ENCODE peak calls at places on chromosome 9, in six cellular contexts. N is stimulated activated CD4-positive, alpha-beta T cell treated with anti-CD3 and anti-CD28 coated beads, Interleukin-4, amount 100 ng/mL, for 48 hours; V is trophoblast cell; G is ELR; E is stimulated activated naive B cell treated with anti-CD40 and anti-IgM and Interleukin-4, amounts not matched to agents 10 μg/mL and 1 μg/mL and 100 μg/mL, for 72 hours; Y is effector CD4-positive, alpha-beta T cell. P is an unnamed sample.

GRCh38 chr9:124450241-124450924 is at the start of gene ADGRD2:
- DNase-seq in N (no peak), V (no peak), G (peak; percentile 46), E (no peak), Y (no peak), P (peak; percentile 39)

GRCh38 chr9:87498046-87498815 is 564 bp downstream of the DAPK1 start:
- DNase-seq in N (peak; percentile 11), V (peak; percentile 73), G (no peak), E (no peak), Y (no peak), P (peak; percentile 70)

GRCh38 chr9:6931913-6932312 is 174.1 kb downstream of the KDM4C start:
- DNase-seq in N (peak; percentile 14), V (peak; percentile 85), G (peak; percentile 81), E (peak; percentile 19), Y (no peak), P (no peak)

GRCh38 chr9:88534456-88535225 is at the start of gene NXNL2:
- DNase-seq in N (peak; percentile 30), V (peak; percentile 85), G (peak; percentile 87), E (no peak), Y (no peak), P (peak; percentile 57)

GRCh38 chr9:734831-735511 is 106.5 kb upstream of the DMRT1 start:
- DNase-seq in N (no peak), V (peak; percentile 91), G (peak; percentile 83), E (no peak), Y (no peak), P (no peak)

GRCh38 chr9:86687788-86688187 is 259.5 kb downstream of the GAS1 start:
- DNase-seq in N (no peak), V (no peak), G (no peak), E (no peak), Y (no peak), P (no peak)

GRCh38 chr9:93304574-93305496 is 120.9 kb downstream of the WNK2 start:
- DNase-seq in N (no peak), V (peak; percentile 70), G (peak; percentile 64), E (no peak), Y (no peak), P (peak; percentile 56)

GRCh38 chr9:106897223-106897622 is 34.3 kb downstream of the ZNF462 start:
- DNase-seq in N (no peak), V (no peak), G (peak; percentile 29), E (no peak), Y (no peak), P (no peak)

P was measured in progenitor cell of endocrine pancreas.